ENCODE peak calls at places on chromosomes 7 and 10, in eight cellular contexts. One of them, this sample, is unnamed.

GRCh38 chr10:34415039-34415438 is 400.1 kb downstream of the PARD3 start:
- DNase-seq in SJCRH30: no peak
- DNase-seq in ELR: no peak
- DNase-seq in pulmonary artery endothelial cell: no peak
- DNase-seq in activated naive CD4-positive, alpha-beta T cell treated with anti-CD3 and anti-CD28 coated beads, Interleukin-2, amount 10 ng/mL, durations not matched to agents 7 days and 5 days: no peak
- DNase-seq in M059J: no peak
- DNase-seq in left colon: no peak
- DNase-seq in T1000: no peak
- DNase-seq in this sample: no peak

GRCh38 chr7:71165708-71166107 is 33.8 kb downstream of the GALNT17 start:
- DNase-seq in SJCRH30: no peak
- DNase-seq in ELR: no peak
- DNase-seq in pulmonary artery endothelial cell: no peak
- DNase-seq in activated naive CD4-positive, alpha-beta T cell treated with anti-CD3 and anti-CD28 coated beads, Interleukin-2, amount 10 ng/mL, durations not matched to agents 7 days and 5 days: no peak
- DNase-seq in M059J: no peak
- DNase-seq in left colon: no peak
- DNase-seq in T1000: no peak
- DNase-seq in this sample: no peak

GRCh38 chr7:17830206-17830605 is 110.1 kb downstream of the SNX13 start:
- DNase-seq in SJCRH30: no peak
- DNase-seq in ELR: no peak
- DNase-seq in pulmonary artery endothelial cell: no peak
- DNase-seq in activated naive CD4-positive, alpha-beta T cell treated with anti-CD3 and anti-CD28 coated beads, Interleukin-2, amount 10 ng/mL, durations not matched to agents 7 days and 5 days: no peak
- DNase-seq in M059J: no peak
- DNase-seq in left colon: no peak
- DNase-seq in T1000: no peak
- DNase-seq in this sample: no peak

GRCh38 chr10:3779146-3779707 is 5.8 kb downstream of the KLF6 start:
- DNase-seq in SJCRH30: no peak
- DNase-seq in ELR: peak
- DNase-seq in pulmonary artery endothelial cell: no peak
- DNase-seq in activated naive CD4-positive, alpha-beta T cell treated with anti-CD3 and anti-CD28 coated beads, Interleukin-2, amount 10 ng/mL, durations not matched to agents 7 days and 5 days: no peak
- DNase-seq in M059J: peak
- DNase-seq in left colon: no peak
- DNase-seq in T1000: no peak
- DNase-seq in this sample: no peak

GRCh38 chr7:138603549-138604324 is 97.4 kb downstream of the SVOPL start:
- DNase-seq in SJCRH30: no peak
- DNase-seq in ELR: no peak
- DNase-seq in pulmonary artery endothelial cell: no peak
- DNase-seq in activated naive CD4-positive, alpha-beta T cell treated with anti-CD3 and anti-CD28 coated beads, Interleukin-2, amount 10 ng/mL, durations not matched to agents 7 days and 5 days: no peak
- DNase-seq in M059J: peak
- DNase-seq in left colon: no peak
- DNase-seq in T1000: no peak
- DNase-seq in this sample: no peak

GRCh38 chr10:132809237-132810140 is 23.5 kb upstream of the NKX6-2 start:
- DNase-seq in SJCRH30: no peak
- DNase-seq in ELR: no peak
- DNase-seq in pulmonary artery endothelial cell: no peak
- DNase-seq in activated naive CD4-positive, alpha-beta T cell treated with anti-CD3 and anti-CD28 coated beads, Interleukin-2, amount 10 ng/mL, durations not matched to agents 7 days and 5 days: no peak
- DNase-seq in M059J: no peak
- DNase-seq in left colon: peak
- DNase-seq in T1000: no peak
- DNase-seq in this sample: peak

GRCh38 chr10:17882557-17882956 is 69.2 kb upstream of the SLC39A12 start:
- DNase-seq in SJCRH30: no peak
- DNase-seq in ELR: no peak
- DNase-seq in pulmonary artery endothelial cell: no peak
- DNase-seq in activated naive CD4-positive, alpha-beta T cell treated with anti-CD3 and anti-CD28 coated beads, Interleukin-2, amount 10 ng/mL, durations not matched to agents 7 days and 5 days: no peak
- DNase-seq in M059J: no peak
- DNase-seq in left colon: no peak
- DNase-seq in T1000: no peak
- DNase-seq in this sample: no peak

GRCh38 chr10:102514487-102515311 is 10.9 kb downstream of the SUFU start:
- DNase-seq in SJCRH30: no peak
- DNase-seq in ELR: no peak
- DNase-seq in pulmonary artery endothelial cell: no peak
- DNase-seq in activated naive CD4-positive, alpha-beta T cell treated with anti-CD3 and anti-CD28 coated beads, Interleukin-2, amount 10 ng/mL, durations not matched to agents 7 days and 5 days: no peak
- DNase-seq in M059J: no peak
- DNase-seq in left colon: no peak
- DNase-seq in T1000: no peak
- DNase-seq in this sample: peak

GRCh38 chr7:47601119-47601880 is 19.4 kb upstream of the TNS3 start:
- DNase-seq in SJCRH30: no peak
- DNase-seq in ELR: peak
- DNase-seq in pulmonary artery endothelial cell: peak
- DNase-seq in activated naive CD4-positive, alpha-beta T cell treated with anti-CD3 and anti-CD28 coated beads, Interleukin-2, amount 10 ng/mL, durations not matched to agents 7 days and 5 days: no peak
- DNase-seq in M059J: peak
- DNase-seq in left colon: no peak
- DNase-seq in T1000: no peak
- DNase-seq in this sample: no peak

GRCh38 chr10:21399392-21400015 is 126.0 kb downstream of the SKIDA1 start:
- DNase-seq in SJCRH30: peak
- DNase-seq in ELR: peak
- DNase-seq in pulmonary artery endothelial cell: no peak
- DNase-seq in activated naive CD4-positive, alpha-beta T cell treated with anti-CD3 and anti-CD28 coated beads, Interleukin-2, amount 10 ng/mL, durations not matched to agents 7 days and 5 days: no peak
- DNase-seq in M059J: peak
- DNase-seq in left colon: no peak
- DNase-seq in T1000: no peak
- DNase-seq in this sample: no peak

GRCh38 chr7:2425749-2426148 is 22.3 kb downstream of the CHST12 start:
- DNase-seq in SJCRH30: no peak
- DNase-seq in ELR: no peak
- DNase-seq in pulmonary artery endothelial cell: no peak
- DNase-seq in activated naive CD4-positive, alpha-beta T cell treated with anti-CD3 and anti-CD28 coated beads, Interleukin-2, amount 10 ng/mL, durations not matched to agents 7 days and 5 days: no peak
- DNase-seq in M059J: no peak
- DNase-seq in left colon: no peak
- DNase-seq in T1000: no peak
- DNase-seq in this sample: no peak

GRCh38 chr7:106071999-106072714 is 40.0 kb downstream of the SYPL1 start:
- DNase-seq in SJCRH30: no peak
- DNase-seq in ELR: no peak
- DNase-seq in pulmonary artery endothelial cell: no peak
- DNase-seq in activated naive CD4-positive, alpha-beta T cell treated with anti-CD3 and anti-CD28 coated beads, Interleukin-2, amount 10 ng/mL, durations not matched to agents 7 days and 5 days: no peak
- DNase-seq in M059J: no peak
- DNase-seq in left colon: no peak
- DNase-seq in T1000: no peak
- DNase-seq in this sample: no peak

GRCh38 chr10:87617503-87617902 is 42.2 kb upstream of the PAPSS2 start:
- DNase-seq in SJCRH30: no peak
- DNase-seq in ELR: no peak
- DNase-seq in pulmonary artery endothelial cell: no peak
- DNase-seq in activated naive CD4-positive, alpha-beta T cell treated with anti-CD3 and anti-CD28 coated beads, Interleukin-2, amount 10 ng/mL, durations not matched to agents 7 days and 5 days: no peak
- DNase-seq in M059J: no peak
- DNase-seq in left colon: no peak
- DNase-seq in T1000: no peak
- DNase-seq in this sample: no peak